ENCODE peak calls at places on chromosomes 2 and 18, in six cellular contexts. V, P, G, Z, Q and K are unnamed samples.

GRCh38 chr2:36170805-36171204 is 184.8 kb upstream of the CRIM1 start:
- DNase-seq in V (no peak), P (no peak), G (no peak), Z (no peak), Q (no peak), K (no peak)

GRCh38 chr2:6826081-6826913 is 39.4 kb downstream of the CMPK2 start:
- DNase-seq in V (peak), P (no peak), G (peak), Z (peak), Q (peak), K (peak)

GRCh38 chr2:16625201-16625729 is 40.4 kb downstream of the CYRIA start:
- DNase-seq in V (peak), P (peak), G (no peak), Z (no peak), Q (no peak), K (peak)

GRCh38 chr2:207974214-207974600 is 51.1 kb downstream of the PLEKHM3 start:
- DNase-seq in V (no peak), P (no peak), G (no peak), Z (no peak), Q (no peak), K (peak)

GRCh38 chr2:176118606-176119370 is 2.2 kb downstream of the HOXD10 start:
- DNase-seq in V (peak), P (no peak), G (no peak), Z (no peak), Q (peak), K (no peak)

GRCh38 chr2:96374211-96374951 is 38.8 kb downstream of the NCAPH start:
- DNase-seq in V (no peak), P (peak), G (peak), Z (no peak), Q (no peak), K (peak)

GRCh38 chr2:83115155-83115554 is 1343.9 kb downstream of the SUCLG1 start:
- DNase-seq in V (no peak), P (no peak), G (no peak), Z (no peak), Q (no peak), K (no peak)

GRCh38 chr18:36341944-36342343 is 44.4 kb downstream of the FHOD3 start:
- DNase-seq in V (no peak), P (no peak), G (no peak), Z (no peak), Q (no peak), K (no peak)

GRCh38 chr2:222943820-222944219 is 83.0 kb downstream of the ACSL3 start:
- DNase-seq in V (no peak), P (no peak), G (no peak), Z (no peak), Q (peak), K (peak)

GRCh38 chr2:95026471-95027368 is 1.2 kb downstream of the MAL start:
- DNase-seq in V (no peak), P (no peak), G (no peak), Z (no peak), Q (no peak), K (no peak)

GRCh38 chr2:100244881-100245605 is 77.3 kb downstream of the LONRF2 start:
- DNase-seq in V (no peak), P (no peak), G (peak), Z (no peak), Q (no peak), K (no peak)

GRCh38 chr2:105373895-105374401 is 24.9 kb downstream of the FHL2 start:
- DNase-seq in V (no peak), P (no peak), G (no peak), Z (no peak), Q (peak), K (no peak)

GRCh38 chr2:97660775-97661417 is 2.9 kb downstream of the ACTR1B start:
- DNase-seq in V (no peak), P (no peak), G (peak), Z (no peak), Q (no peak), K (no peak)

GRCh38 chr18:63817441-63818051 is 42.3 kb downstream of the SERPINB7 start:
- DNase-seq in V (no peak), P (no peak), G (peak), Z (no peak), Q (no peak), K (peak)

GRCh38 chr2:6877402-6878305 is at the start of gene RSAD2:
- DNase-seq in V (no peak), P (no peak), G (peak), Z (no peak), Q (peak), K (peak)

GRCh38 chr18:24959100-24959499 is 392.9 kb downstream of the ZNF521 start:
- DNase-seq in V (no peak), P (no peak), G (no peak), Z (no peak), Q (no peak), K (no peak)

GRCh38 chr2:58601017-58601416 is 359.9 kb upstream of the FANCL start:
- DNase-seq in V (no peak), P (no peak), G (peak), Z (no peak), Q (no peak), K (no peak)

GRCh38 chr2:28445448-28446258 is 50.2 kb upstream of the PLB1 start:
- DNase-seq in V (no peak), P (no peak), G (peak), Z (no peak), Q (no peak), K (peak)

GRCh38 chr2:15163316-15163715 is 397.8 kb downstream of the NBAS start:
- DNase-seq in V (no peak), P (no peak), G (no peak), Z (no peak), Q (no peak), K (no peak)

GRCh38 chr2:182650704-182651103 is 65.4 kb upstream of the DNAJC10 start:
- DNase-seq in V (peak), P (no peak), G (no peak), Z (no peak), Q (peak), K (peak)
- TF ChIP-seq CTCF in V (peak), P (peak), G (peak), Z (peak), Q (peak), K (peak)

DNA sequence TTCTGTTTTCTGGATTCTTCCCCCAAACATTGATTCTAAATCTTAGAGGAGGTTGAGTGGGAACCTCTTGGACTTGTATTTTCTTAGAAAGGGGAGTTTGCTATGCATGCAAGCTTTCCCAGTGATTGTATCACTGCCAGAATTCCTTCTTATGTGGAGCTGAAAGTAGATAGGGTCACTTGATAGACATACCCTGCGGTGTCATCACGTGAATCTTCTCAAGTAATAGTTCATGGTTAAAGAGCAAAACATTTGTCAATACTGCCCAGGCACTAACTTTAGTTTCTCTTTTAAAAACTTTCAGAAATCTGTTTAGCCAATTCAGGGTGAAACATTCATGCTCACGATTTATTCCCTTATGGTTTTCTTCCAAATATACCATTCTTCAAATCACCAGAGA is 6.4 kb downstream of the PMAIP1 start:
- DNase-seq in V (no peak), P (no peak), G (no peak), Z (no peak), Q (no peak), K (no peak)
- H3K4me3 ChIP-seq in V (no peak), P (no peak), G (no peak), Z (no peak), Q (no peak), K (no peak)

DNA sequence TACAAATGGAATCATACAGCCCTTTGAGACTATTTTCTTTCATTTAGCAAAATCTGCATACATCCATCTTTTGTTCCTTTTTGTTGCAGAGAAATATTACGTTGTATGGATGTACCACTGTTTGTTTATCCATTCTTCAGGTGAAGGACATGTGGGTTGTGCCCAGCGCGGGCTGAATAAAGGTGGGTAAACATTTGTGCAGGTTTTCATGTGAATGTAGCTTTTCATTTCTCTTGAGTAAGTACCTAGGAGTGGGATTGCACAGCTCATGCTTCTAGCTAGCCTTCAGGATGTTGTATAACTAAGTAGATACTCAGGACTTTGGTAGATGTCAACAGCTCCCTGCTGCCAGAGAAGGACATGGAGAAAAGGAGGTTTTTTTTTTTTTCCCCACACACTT is 50.6 kb upstream of the SPRED2 start:
- DNase-seq in V (no peak), P (no peak), G (no peak), Z (no peak), Q (no peak), K (no peak)
- TF ChIP-seq CTCF in V (no peak), P (no peak), G (no peak), Z (no peak), Q (no peak), K (no peak)

GRCh38 chr2:165141601-165142000 is 62.2 kb downstream of the SCN3A start:
- DNase-seq in V (peak), P (no peak), G (no peak), Z (no peak), Q (peak), K (peak)

GRCh38 chr2:165149439-165149838 is 54.4 kb downstream of the SCN3A start:
- DNase-seq in V (no peak), P (no peak), G (no peak), Z (no peak), Q (peak), K (no peak)

GRCh38 chr2:165144315-165144714 is 59.5 kb downstream of the SCN3A start:
- DNase-seq in V (peak), P (no peak), G (no peak), Z (no peak), Q (peak), K (no peak)

GRCh38 chr2:165147201-165148045 is 56.4 kb downstream of the SCN3A start:
- DNase-seq in V (no peak), P (no peak), G (no peak), Z (no peak), Q (peak), K (no peak)
- H3K4me3 ChIP-seq in V (no peak), P (no peak), G (no peak), Z (no peak), Q (no peak), K (no peak)

GRCh38 chr2:241940329-241940728 is 70.8 kb downstream of the RTP5 start:
- DNase-seq in V (peak), P (no peak), G (no peak), Z (no peak), Q (no peak), K (peak)
- TF ChIP-seq CTCF in V (peak), P (no peak), G (peak), Z (no peak), Q (peak), K (peak)